ENCODE peak calls at places on chromosome X, in eight cellular contexts. B, H, O, V, T, D, Z and L are unnamed samples.

GRCh38 chrX:150873616-150874015 is 24.9 kb downstream of the CD99L2 start:
- DNase-seq in B (no peak), H (peak; percentile 56), O (no peak), V (peak; percentile 60), T (no peak), D (peak; percentile 52), Z (peak; percentile 27), L (no peak)

GRCh38 chrX:56782791-56783449 is 53.9 kb downstream of the NBDY start:
- DNase-seq in B (no peak), H (no peak), O (no peak), V (no peak), T (no peak), D (peak; percentile 52), Z (no peak), L (no peak)

GRCh38 chrX:45758319-45758718 is 557.6 kb upstream of the DIPK2B start:
- DNase-seq in B (no peak), H (peak; percentile 96), O (no peak), V (peak; percentile 79), T (peak; percentile 64), D (no peak), Z (no peak), L (no peak)

GRCh38 chrX:153871946-153872878 is 13.8 kb downstream of the L1CAM start:
- DNase-seq in B (no peak), H (no peak), O (no peak), V (no peak), T (no peak), D (no peak), Z (no peak), L (no peak)

GRCh38 chrX:110180928-110181310 is 137.0 kb downstream of the AMMECR1 start:
- DNase-seq in B (no peak), H (peak; percentile 56), O (peak; percentile 52), V (peak; percentile 68), T (no peak), D (no peak), Z (no peak), L (no peak)

GRCh38 chrX:72020788-72021187 is 110.1 kb downstream of the NHSL2 start:
- DNase-seq in B (no peak), H (no peak), O (no peak), V (peak; percentile 77), T (no peak), D (no peak), Z (no peak), L (no peak)

GRCh38 chrX:40109288-40110008 is 11.7 kb upstream of the BCOR start:
- DNase-seq in B (peak; percentile 37), H (peak; percentile 64), O (peak; percentile 71), V (peak; percentile 69), T (no peak), D (peak; percentile 72), Z (peak; percentile 70), L (no peak)

GRCh38 chrX:114165537-114165936 is 418.3 kb upstream of the HTR2C start:
- DNase-seq in B (no peak), H (no peak), O (no peak), V (peak; percentile 5), T (no peak), D (no peak), Z (no peak), L (no peak)

GRCh38 chrX:128754130-128754529 is 701.9 kb upstream of the ACTRT1 start:
- DNase-seq in B (no peak), H (no peak), O (peak; percentile 48), V (no peak), T (no peak), D (no peak), Z (no peak), L (no peak)

GRCh38 chrX:51614353-51614752 is 4.4 kb downstream of the CENPVL3 start:
- DNase-seq in B (peak; percentile 14), H (peak; percentile 48), O (peak; percentile 78), V (peak; percentile 3), T (peak; percentile 4), D (no peak), Z (no peak), L (no peak)

GRCh38 chrX:108511721-108512120 is 72.1 kb downstream of the COL4A5 start:
- DNase-seq in B (no peak), H (peak; percentile 64), O (no peak), V (no peak), T (no peak), D (no peak), Z (no peak), L (no peak)

GRCh38 chrX:120316587-120317283 is 5.5 kb upstream of the TMEM255A start:
- DNase-seq in B (no peak), H (peak; percentile 55), O (no peak), V (no peak), T (no peak), D (no peak), Z (no peak), L (no peak)

DNA sequence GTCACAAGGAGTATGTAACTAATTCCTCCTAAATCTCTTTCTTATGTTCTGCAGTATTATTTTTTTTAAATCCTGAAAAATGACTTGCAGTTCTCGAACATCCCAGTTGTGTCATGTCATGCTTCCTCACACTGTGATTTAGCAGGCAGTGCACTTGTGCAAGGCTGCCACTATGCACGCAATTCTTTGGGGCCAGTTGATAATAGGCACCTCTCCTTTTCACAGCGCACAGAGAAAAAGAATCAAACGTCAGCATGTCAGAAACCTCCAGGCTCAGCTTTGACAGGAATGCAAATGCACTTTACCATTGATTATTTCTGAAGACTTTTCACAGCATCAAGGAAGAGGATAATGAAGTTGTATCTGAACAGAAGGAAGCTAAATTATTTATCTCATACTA is 62.9 kb downstream of the FGF13 start:
- DNase-seq in B (no peak), H (no peak), O (peak; percentile 3), V (no peak), T (no peak), D (no peak), Z (no peak), L (no peak)
- H3K4me3 ChIP-seq in B (no peak overlapping the region), H (no peak overlapping the region), O (no peak overlapping the region), V (no peak overlapping the region), T (no peak overlapping the region), D (no peak overlapping the region), Z (no peak overlapping the region), L (no peak overlapping the region)

DNA sequence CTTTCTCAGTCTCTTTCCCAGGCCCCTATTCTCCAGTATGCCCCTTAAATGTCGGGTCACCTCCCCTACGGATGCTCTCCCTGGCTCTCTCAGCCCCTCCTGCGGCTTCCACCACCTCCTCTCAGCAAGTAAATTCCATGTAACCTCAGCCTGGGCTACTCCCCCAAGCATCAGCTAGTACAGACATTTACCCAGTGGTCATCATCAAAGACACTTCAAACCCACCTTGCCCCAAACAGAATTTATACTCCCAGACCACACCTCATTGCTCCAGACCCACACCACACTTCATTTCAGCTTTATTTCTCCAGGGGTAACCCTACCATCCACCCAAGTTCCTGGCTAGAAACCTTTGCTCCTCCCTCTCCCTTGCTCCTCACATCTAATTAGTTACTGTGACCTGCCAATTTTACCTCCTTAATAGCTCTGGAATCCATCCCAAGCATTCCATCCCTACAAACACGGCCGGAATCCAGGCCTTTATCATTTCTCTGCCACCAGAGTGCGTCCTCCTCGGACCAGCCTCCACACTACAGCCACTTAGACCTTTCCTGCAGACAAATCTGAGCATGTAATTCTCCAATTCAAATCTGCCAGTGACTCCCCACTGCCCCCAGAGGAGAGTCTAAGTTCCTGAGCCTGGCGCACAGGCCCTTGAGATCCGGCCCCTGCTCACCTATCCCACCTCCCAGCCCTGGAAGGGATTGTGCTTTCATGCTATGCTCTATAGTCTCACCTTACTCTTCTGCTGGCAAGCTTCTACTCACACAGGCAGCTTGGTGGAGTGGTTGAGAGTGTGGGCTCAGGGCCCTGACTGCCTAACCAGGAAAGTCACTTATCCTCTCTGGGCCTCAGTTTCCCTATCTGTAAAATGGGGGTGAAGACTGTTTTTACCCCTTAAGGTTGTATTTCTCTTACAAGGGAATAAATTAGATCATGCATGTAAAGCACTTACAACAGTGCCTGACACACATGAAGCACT is 31.4 kb downstream of the PJA1 start:
- DNase-seq in B (peak; percentile 58), H (peak; percentile 77), O (peak; percentile 54), V (peak; percentile 13), T (peak; percentile 27), D (no peak), Z (peak; percentile 40), L (no peak)
- TF ChIP-seq CTCF in B (peak; percentile 51), H (peak; percentile 59), O (peak; percentile 49), V (peak; percentile 25), T (peak; percentile 63), D (peak; percentile 51), Z (peak; percentile 57), L (peak; percentile 43)

GRCh38 chrX:95059909-95060308 is 1385.9 kb downstream of the FAM133A start:
- DNase-seq in B (no peak), H (peak; percentile 21), O (no peak), V (no peak), T (no peak), D (no peak), Z (no peak), L (no peak)

GRCh38 chrX:95055991-95056390 is 1382.0 kb downstream of the FAM133A start:
- DNase-seq in B (no peak), H (peak; percentile 51), O (no peak), V (no peak), T (no peak), D (no peak), Z (no peak), L (no peak)

GRCh38 chrX:95058815-95059214 is 1384.8 kb downstream of the FAM133A start:
- DNase-seq in B (no peak), H (peak; percentile 89), O (no peak), V (no peak), T (peak; percentile 13), D (no peak), Z (no peak), L (no peak)

GRCh38 chrX:95056901-95057300 is 1382.9 kb downstream of the FAM133A start:
- DNase-seq in B (no peak), H (peak; percentile 37), O (no peak), V (no peak), T (no peak), D (no peak), Z (no peak), L (no peak)

DNA sequence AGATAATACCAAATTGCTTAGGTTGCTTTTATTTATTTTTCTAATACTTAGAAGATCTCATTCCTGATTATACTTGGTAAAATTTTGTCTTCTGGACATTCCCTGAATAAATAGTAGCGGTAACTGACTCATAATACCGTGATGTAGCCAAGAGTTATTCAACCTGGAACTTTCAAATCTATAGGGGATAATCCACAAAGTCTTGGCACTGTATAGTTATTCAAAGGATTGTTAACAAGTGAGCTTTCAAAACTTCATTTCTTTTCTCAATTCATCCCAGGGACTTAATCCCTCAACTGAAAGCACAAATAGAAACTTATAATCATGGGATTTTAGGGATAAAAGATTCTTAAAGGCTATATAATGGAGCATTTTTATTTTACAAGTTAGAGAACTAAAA is 1383.3 kb downstream of the FAM133A start:
- DNase-seq in B (no peak), H (peak; percentile 58), O (no peak), V (no peak), T (no peak), D (no peak), Z (no peak), L (no peak)
- H3K4me3 ChIP-seq in B (no peak overlapping the region), H (no peak overlapping the region), O (no peak overlapping the region), V (no peak overlapping the region), T (no peak overlapping the region), D (no peak overlapping the region), Z (no peak overlapping the region), L (no peak overlapping the region)

GRCh38 chrX:134761788-134762187 is 103.5 kb upstream of the PLAC1 start:
- DNase-seq in B (no peak), H (no peak), O (peak; percentile 44), V (peak; percentile 26), T (no peak), D (no peak), Z (no peak), L (no peak)
- TF ChIP-seq CTCF in B (peak; percentile 47), H (peak; percentile 25), O (peak; percentile 62), V (peak; percentile 43), T (peak; percentile 25), D (peak; percentile 35), Z (no peak), L (peak; percentile 36)

GRCh38 chrX:145821898-145822567 is 4.4 kb downstream of the SLITRK2 start:
- DNase-seq in B (no peak), H (no peak), O (no peak), V (no peak), T (no peak), D (no peak), Z (no peak), L (no peak)
- H3K4me3 ChIP-seq in B (no peak overlapping the region), H (no peak overlapping the region), O (no peak overlapping the region), V (no peak overlapping the region), T (no peak overlapping the region), D (no peak overlapping the region), Z (no peak overlapping the region), L (no peak overlapping the region)